ENCODE peak calls at places on chromosomes 7 and 10, in ten cellular contexts. X, V, C, K, Z, W, J, Y, N and M are unnamed samples.
A peak's percentile ranks its signal among the peaks of the same experiment; 100 is the strongest.

GRCh38 chr10:120607710-120608703 is 151.0 kb downstream of the PLPP4 start:
- DNase-seq in X (no peak), V (no peak), C (no peak), K (no peak), Z (no peak), W (no peak), J (no peak), Y (peak; percentile 8), N (no peak), M (no peak)

GRCh38 chr7:36278767-36279171 is 110.9 kb upstream of the ANLN start:
- DNase-seq in X (no peak), V (peak; percentile 95), C (no peak), K (no peak), Z (no peak), W (no peak), J (no peak), Y (peak; percentile 60), N (peak; percentile 46), M (no peak)

GRCh38 chr7:121547341-121548092 is 151.4 kb upstream of the FAM3C start:
- DNase-seq in X (no peak), V (peak; percentile 78), C (no peak), K (no peak), Z (no peak), W (peak; percentile 14), J (no peak), Y (peak; percentile 69), N (peak; percentile 5), M (no peak)

GRCh38 chr10:11865561-11865960 is 42.4 kb downstream of the PROSER2 start:
- DNase-seq in X (no peak), V (no peak), C (no peak), K (no peak), Z (no peak), W (no peak), J (no peak), Y (no peak), N (no peak), M (no peak)

GRCh38 chr10:49109669-49110335 is 5.5 kb downstream of the VSTM4 start:
- DNase-seq in X (no peak), V (no peak), C (peak; percentile 64), K (no peak), Z (no peak), W (no peak), J (no peak), Y (no peak), N (no peak), M (no peak)

GRCh38 chr10:133292919-133293809 is 15.5 kb downstream of the TUBGCP2 start:
- DNase-seq in X (no peak), V (no peak), C (peak; percentile 18), K (peak; percentile 50), Z (no peak), W (no peak), J (no peak), Y (peak; percentile 87), N (no peak), M (peak; percentile 73)

GRCh38 chr10:95188593-95188992 is 5.4 kb upstream of the ACSM6 start:
- DNase-seq in X (no peak), V (no peak), C (no peak), K (no peak), Z (no peak), W (no peak), J (no peak), Y (no peak), N (no peak), M (no peak)

GRCh38 chr7:72080349-72080766 is 331.8 kb downstream of the CALN1 start:
- DNase-seq in X (no peak), V (no peak), C (no peak), K (no peak), Z (no peak), W (no peak), J (no peak), Y (no peak), N (no peak), M (no peak)

GRCh38 chr10:115606081-115606480 is 512.9 kb downstream of the ATRNL1 start:
- DNase-seq in X (no peak), V (no peak), C (no peak), K (no peak), Z (no peak), W (no peak), J (no peak), Y (no peak), N (no peak), M (no peak)

GRCh38 chr10:76442113-76442512 is 1010.7 kb downstream of the LRMDA start:
- DNase-seq in X (no peak), V (no peak), C (no peak), K (no peak), Z (no peak), W (no peak), J (no peak), Y (no peak), N (no peak), M (no peak)

GRCh38 chr7:74481458-74482324 is 28.0 kb downstream of the GTF2IRD1 start:
- DNase-seq in X (no peak), V (no peak), C (no peak), K (no peak), Z (no peak), W (no peak), J (no peak), Y (no peak), N (no peak), M (no peak)

GRCh38 chr10:3639546-3639945 is 145.5 kb downstream of the KLF6 start:
- DNase-seq in X (no peak), V (no peak), C (no peak), K (no peak), Z (no peak), W (no peak), J (no peak), Y (no peak), N (no peak), M (no peak)

GRCh38 chr7:112176241-112176640 is 30.0 kb downstream of the DOCK4 start:
- DNase-seq in X (no peak), V (no peak), C (no peak), K (no peak), Z (no peak), W (no peak), J (no peak), Y (no peak), N (no peak), M (no peak)

GRCh38 chr10:77661100-77661499 is 23.5 kb upstream of the KCNMA1 start:
- DNase-seq in X (no peak), V (no peak), C (no peak), K (no peak), Z (no peak), W (no peak), J (no peak), Y (no peak), N (peak; percentile 33), M (no peak)

GRCh38 chr7:140673770-140674155 is 1.0 kb downstream of the ADCK2 start:
- DNase-seq in X (no peak), V (no peak), C (no peak), K (peak; percentile 32), Z (no peak), W (no peak), J (no peak), Y (no peak), N (no peak), M (no peak)

GRCh38 chr10:101631821-101632475 is 43.8 kb downstream of the DPCD start:
- DNase-seq in X (no peak), V (no peak), C (no peak), K (no peak), Z (no peak), W (no peak), J (no peak), Y (no peak), N (no peak), M (no peak)

GRCh38 chr10:72309290-72310240 is 35.8 kb downstream of the DDIT4 start:
- DNase-seq in X (no peak), V (no peak), C (peak; percentile 70), K (peak; percentile 37), Z (no peak), W (no peak), J (no peak), Y (no peak), N (no peak), M (no peak)

GRCh38 chr7:96067321-96067720 is 254.6 kb downstream of the SLC25A13 start:
- DNase-seq in X (no peak), V (no peak), C (no peak), K (no peak), Z (no peak), W (no peak), J (no peak), Y (no peak), N (no peak), M (no peak)

GRCh38 chr7:64877714-64878610 is 25.1 kb upstream of the ZNF273 start:
- DNase-seq in X (no peak), V (no peak), C (no peak), K (peak; percentile 12), Z (no peak), W (no peak), J (no peak), Y (no peak), N (no peak), M (peak; percentile 63)

GRCh38 chr7:130359276-130359857 is 14.8 kb downstream of the CPA5 start:
- DNase-seq in X (no peak), V (no peak), C (no peak), K (no peak), Z (no peak), W (no peak), J (no peak), Y (no peak), N (no peak), M (no peak)

GRCh38 chr7:92409357-92409756 is 37.9 kb upstream of the GATAD1 start:
- DNase-seq in X (no peak), V (no peak), C (no peak), K (no peak), Z (no peak), W (no peak), J (no peak), Y (no peak), N (no peak), M (no peak)

GRCh38 chr7:151552352-151553028 is 32.8 kb upstream of the RHEB start:
- DNase-seq in X (no peak), V (peak; percentile 90), C (no peak), K (no peak), Z (no peak), W (no peak), J (no peak), Y (no peak), N (no peak), M (no peak)

GRCh38 chr7:55147736-55148135 is 128.9 kb downstream of the EGFR start:
- DNase-seq in X (no peak), V (no peak), C (no peak), K (no peak), Z (no peak), W (no peak), J (no peak), Y (no peak), N (no peak), M (no peak)